ENCODE peak calls at places on chromosomes 5 and 9, in seven cellular contexts. L, H, C, T, P, G and F are unnamed samples.

GRCh38 chr5:170353946-170354345 is 35.2 kb downstream of the KCNMB1 start:
- DNase-seq in L (no peak), H (peak), C (no peak), T (no peak), P (no peak), G (no peak), F (no peak)

GRCh38 chr9:3733039-3733408 is 207.2 kb upstream of the RFX3 start:
- DNase-seq in L (no peak), H (no peak), C (no peak), T (no peak), P (no peak), G (peak), F (no peak)

GRCh38 chr5:56711191-56711590 is 104.2 kb upstream of the MAP3K1 start:
- DNase-seq in L (no peak), H (no peak), C (no peak), T (no peak), P (no peak), G (no peak), F (no peak)

GRCh38 chr5:38323645-38324295 is 65.4 kb downstream of the EGFLAM start:
- DNase-seq in L (no peak), H (no peak), C (no peak), T (no peak), P (no peak), G (no peak), F (no peak)

GRCh38 chr5:128579111-128579510 is 41.1 kb upstream of the FBN2 start:
- DNase-seq in L (no peak), H (no peak), C (no peak), T (no peak), P (peak), G (no peak), F (no peak)

GRCh38 chr5:178349607-178350353 is 117.2 kb upstream of the PHYKPL start:
- DNase-seq in L (no peak), H (no peak), C (no peak), T (no peak), P (no peak), G (no peak), F (no peak)

GRCh38 chr9:83154087-83154736 is 91.3 kb upstream of the RASEF start:
- DNase-seq in L (peak), H (no peak), C (no peak), T (no peak), P (no peak), G (peak), F (no peak)

GRCh38 chr5:82881571-82882200 is 195.5 kb downstream of the TMEM167A start:
- DNase-seq in L (no peak), H (no peak), C (no peak), T (no peak), P (no peak), G (peak), F (no peak)

GRCh38 chr9:133109931-133110650 is 10.9 kb downstream of the RALGDS start:
- DNase-seq in L (no peak), H (no peak), C (no peak), T (no peak), P (no peak), G (no peak), F (no peak)

GRCh38 chr9:3646226-3646625 is 120.4 kb upstream of the RFX3 start:
- DNase-seq in L (no peak), H (no peak), C (no peak), T (no peak), P (no peak), G (no peak), F (no peak)

GRCh38 chr9:36632892-36633291 is 60.2 kb downstream of the MELK start:
- DNase-seq in L (no peak), H (no peak), C (no peak), T (no peak), P (peak), G (no peak), F (no peak)

GRCh38 chr9:102499468-102499867 is 495.7 kb upstream of the CYLC2 start:
- DNase-seq in L (no peak), H (no peak), C (no peak), T (no peak), P (no peak), G (no peak), F (no peak)

GRCh38 chr5:32767948-32768427 is 56.9 kb downstream of the NPR3 start:
- DNase-seq in L (no peak), H (no peak), C (no peak), T (no peak), P (peak), G (no peak), F (no peak)

GRCh38 chr9:92986175-92987110 is 39.1 kb downstream of the FGD3 start:
- DNase-seq in L (no peak), H (no peak), C (no peak), T (peak), P (no peak), G (no peak), F (peak)

GRCh38 chr9:26502311-26502710 is 390.3 kb downstream of the CAAP1 start:
- DNase-seq in L (no peak), H (no peak), C (no peak), T (no peak), P (no peak), G (no peak), F (no peak)

GRCh38 chr9:36217256-36217968 is 26.7 kb downstream of the CLTA start:
- DNase-seq in L (no peak), H (no peak), C (no peak), T (no peak), P (no peak), G (no peak), F (no peak)

GRCh38 chr9:107183176-107183575 is 99.9 kb upstream of the RAD23B start:
- DNase-seq in L (no peak), H (no peak), C (no peak), T (no peak), P (no peak), G (no peak), F (no peak)

GRCh38 chr5:128213340-128213739 is 129.8 kb downstream of the SLC12A2 start:
- DNase-seq in L (peak), H (no peak), C (peak), T (peak), P (peak), G (no peak), F (no peak)

GRCh38 chr9:91180240-91180929 is 181.3 kb downstream of the AUH start:
- DNase-seq in L (peak), H (no peak), C (no peak), T (no peak), P (no peak), G (no peak), F (peak)

GRCh38 chr5:31768784-31769183 is 129.9 kb downstream of the PDZD2 start:
- DNase-seq in L (no peak), H (no peak), C (no peak), T (no peak), P (no peak), G (no peak), F (no peak)

GRCh38 chr5:55601209-55601618 is 66.5 kb upstream of the PLPP1 start:
- DNase-seq in L (peak), H (peak), C (peak), T (no peak), P (peak), G (no peak), F (peak)
- H3K4me3 ChIP-seq in L (no peak), H (no peak), C (no peak), T (no peak), P (peak), G (no peak), F (peak)

DNA sequence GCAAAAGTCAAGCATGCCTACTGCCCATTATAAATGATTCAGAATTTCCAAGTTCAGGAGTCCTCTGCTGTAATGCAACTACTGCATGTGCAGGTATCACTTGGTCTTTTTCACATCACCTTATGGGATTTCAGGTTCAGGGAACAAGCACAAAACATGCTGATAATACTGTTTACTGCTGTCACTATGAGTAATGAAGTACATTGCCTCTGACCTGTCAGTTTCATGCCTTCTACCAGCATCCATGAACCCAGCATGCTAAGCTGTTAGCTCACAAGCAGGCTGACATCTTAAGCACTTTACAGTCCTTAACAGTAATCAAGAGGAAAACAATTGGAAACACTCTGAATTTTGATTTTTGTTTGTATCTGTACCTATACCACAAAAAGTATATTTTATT is 743.8 kb downstream of the CDH12 start:
- DNase-seq in L (no peak), H (no peak), C (no peak), T (no peak), P (no peak), G (no peak), F (no peak)
- TF ChIP-seq EP300 in L (no peak), H (no peak), C (no peak), T (no peak), P (no peak), G (no peak), F (no peak)

GRCh38 chr5:140302786-140303639 is at the start of gene PFDN1:
- DNase-seq in L (peak), H (peak), C (peak), T (peak), P (peak), G (peak), F (peak)
- TF ChIP-seq POLR2A in L (no peak), H (peak), C (peak), T (peak), P (peak), G (peak), F (peak)

GRCh38 chr5:73814234-73814846 is 188.3 kb downstream of the ARHGEF28 start:
- DNase-seq in L (no peak), H (no peak), C (peak), T (no peak), P (no peak), G (no peak), F (no peak)
- H3K4me3 ChIP-seq in L (no peak), H (no peak), C (no peak), T (no peak), P (peak), G (no peak), F (no peak)

DNA sequence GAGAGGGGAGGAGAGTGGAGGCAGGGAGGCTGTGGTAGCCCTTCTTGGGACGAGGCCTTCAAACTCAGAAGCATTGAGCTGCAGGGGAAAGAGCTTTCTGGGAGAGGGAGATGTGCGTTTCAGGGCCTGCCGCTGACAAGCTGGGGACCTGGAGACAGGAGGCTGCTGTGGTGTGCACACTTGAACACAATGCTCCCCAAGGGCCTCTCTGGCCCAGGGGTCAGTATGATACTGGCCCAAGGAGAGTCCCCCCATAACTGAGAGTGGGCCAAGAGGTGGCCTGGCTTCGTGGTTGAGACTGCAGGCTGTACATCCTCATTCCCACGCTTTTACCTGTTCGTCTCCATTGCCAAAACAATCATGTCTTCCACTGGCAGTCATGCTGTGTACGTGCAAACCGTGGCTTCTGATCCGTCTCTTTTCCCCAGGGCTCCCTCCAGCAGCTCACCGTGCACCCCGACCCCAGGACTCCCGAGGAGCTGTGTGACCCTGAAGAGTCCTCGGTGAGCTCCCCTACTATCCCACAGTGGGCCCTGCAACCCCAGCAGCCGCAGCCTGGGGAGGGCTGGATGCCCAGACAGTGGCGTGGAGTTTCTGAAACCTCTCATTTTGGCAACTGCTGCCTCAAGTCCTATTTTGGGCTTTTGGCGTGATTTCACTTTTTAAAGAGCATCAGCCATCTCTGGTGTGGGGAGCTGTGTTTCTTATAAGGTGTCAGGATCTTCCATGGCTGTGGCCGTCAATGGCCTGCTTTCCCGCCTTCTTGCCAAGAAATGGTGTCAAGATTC is 43.4 kb downstream of the COL15A1 start:
- DNase-seq in L (no peak), H (no peak), C (no peak), T (no peak), P (no peak), G (no peak), F (no peak)
- TF ChIP-seq EP300 in L (no peak), H (no peak), C (no peak), T (no peak), P (no peak), G (no peak), F (no peak)

GRCh38 chr5:16589658-16590057 is 27.1 kb downstream of the RETREG1 start:
- DNase-seq in L (no peak), H (no peak), C (no peak), T (no peak), P (no peak), G (no peak), F (no peak)
- TF ChIP-seq POLR2A in L (no peak), H (no peak), C (no peak), T (no peak), P (no peak), G (no peak), F (no peak)

GRCh38 chr5:43815504-43815903 is 212.5 kb downstream of the NNT start:
- DNase-seq in L (no peak), H (no peak), C (no peak), T (no peak), P (no peak), G (no peak), F (no peak)
- H3K4me3 ChIP-seq in L (no peak), H (no peak), C (no peak), T (no peak), P (no peak), G (no peak), F (no peak)

GRCh38 chr5:111618644-111619271 is 106.4 kb upstream of the STARD4 start:
- DNase-seq in L (no peak), H (no peak), C (no peak), T (no peak), P (no peak), G (no peak), F (no peak)
- TF ChIP-seq EP300 in L (no peak), H (no peak), C (no peak), T (no peak), P (no peak), G (no peak), F (no peak)